ENCODE peak calls at places on chromosomes 4 and X, in four cellular contexts. F is GM12878, W is HepG2, K is K562. I is an unnamed sample.

GRCh38 chr4:187158003-187158402 is 434.3 kb upstream of the FAT1 start:
- DNase-seq in K (no peak), F (no peak), W (no peak), I (no peak)

GRCh38 chr4:37675587-37676290 is 10.4 kb downstream of the RELL1 start:
- DNase-seq in W (no peak), K (no peak), F (peak), I (no peak)

GRCh38 chr4:86975927-86976326 is 41.1 kb downstream of the AFF1 start:
- DNase-seq in K (no peak), W (no peak), F (no peak), I (no peak)

GRCh38 chr4:127632420-127633403 is at the start of gene INTU:
- DNase-seq in W (peak), K (peak), F (no peak), I (peak)

GRCh38 chrX:70769659-70770232 is 138.8 kb downstream of the TEX11 start:
- DNase-seq in W (no peak), K (no peak), F (no peak), I (peak)

GRCh38 chr4:99848576-99848975 is 31.9 kb downstream of the DAPP1 start:
- DNase-seq in F (peak), W (no peak), K (no peak), I (no peak)

GRCh38 chr4:37767546-37767945 is 58.9 kb upstream of the PGM2 start:
- DNase-seq in F (no peak), K (no peak), W (peak), I (no peak)

GRCh38 chrX:147917700-147918694 is 6.3 kb downstream of the FMR1 start:
- DNase-seq in K (no peak), W (no peak), F (peak), I (no peak)

GRCh38 chr4:168218663-168219062 is 99.9 kb downstream of the DDX60 start:
- DNase-seq in F (no peak), W (no peak), K (no peak), I (no peak)

GRCh38 chrX:80335062-80335830 is 85.0 kb upstream of the TENT5D start:
- DNase-seq in F (no peak), K (no peak), W (no peak), I (peak)

GRCh38 chrX:55450259-55450658 is 1.7 kb upstream of the MAGEH1 start:
- DNase-seq in F (no peak), K (peak), W (peak), I (no peak)

GRCh38 chr4:126470862-126471261 is 1156.1 kb downstream of the FAT4 start:
- DNase-seq in K (no peak), F (no peak), W (no peak), I (no peak)

GRCh38 chrX:69740317-69740716 is 124.4 kb downstream of the EDA start:
- DNase-seq in W (no peak), K (no peak), F (no peak), I (no peak)

GRCh38 chrX:17976955-17977354 is 115.9 kb upstream of the RAI2 start:
- DNase-seq in K (no peak), F (no peak), W (no peak), I (no peak)

GRCh38 chr4:1501754-1502500 is 95.7 kb upstream of the NKX1-1 start:
- DNase-seq in K (no peak), F (no peak), W (no peak), I (no peak)

GRCh38 chr4:2083826-2084160 is 24.7 kb downstream of the NAT8L start:
- DNase-seq in K (no peak), F (no peak), W (no peak), I (no peak)

GRCh38 chrX:81489987-81490386 is 288.1 kb downstream of the SH3BGRL start:
- DNase-seq in F (no peak), K (no peak), W (no peak), I (no peak)

GRCh38 chr4:25290490-25291067 is 22.0 kb upstream of the ZCCHC4 start:
- DNase-seq in F (no peak), K (no peak), W (peak), I (no peak)

DNA sequence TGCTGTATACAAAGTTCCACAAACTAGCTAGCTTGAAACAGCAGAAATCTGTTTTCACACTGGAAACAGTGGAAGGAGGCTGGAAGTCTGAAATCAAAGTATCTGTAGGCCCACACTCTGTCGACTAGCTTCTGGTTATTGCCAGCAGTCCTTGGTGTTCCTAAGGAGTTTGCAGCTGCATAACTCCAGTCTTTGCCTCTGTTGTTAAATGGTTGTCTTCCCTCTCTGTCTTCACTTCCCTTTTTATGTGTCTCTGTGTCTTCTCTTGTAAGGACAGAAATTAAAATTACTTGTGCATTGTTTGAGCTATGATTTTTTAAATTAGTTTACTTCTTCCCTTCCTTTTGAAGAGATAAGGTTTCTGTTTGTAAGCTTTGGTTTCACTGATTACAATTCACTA is 8.2 kb downstream of the MTHFD2L start:
- DNase-seq in K (no peak), F (no peak), W (no peak), I (no peak)
- TF ChIP-seq TARDBP in K (no peak), F (no peak), W (no peak), I (no peak)

DNA sequence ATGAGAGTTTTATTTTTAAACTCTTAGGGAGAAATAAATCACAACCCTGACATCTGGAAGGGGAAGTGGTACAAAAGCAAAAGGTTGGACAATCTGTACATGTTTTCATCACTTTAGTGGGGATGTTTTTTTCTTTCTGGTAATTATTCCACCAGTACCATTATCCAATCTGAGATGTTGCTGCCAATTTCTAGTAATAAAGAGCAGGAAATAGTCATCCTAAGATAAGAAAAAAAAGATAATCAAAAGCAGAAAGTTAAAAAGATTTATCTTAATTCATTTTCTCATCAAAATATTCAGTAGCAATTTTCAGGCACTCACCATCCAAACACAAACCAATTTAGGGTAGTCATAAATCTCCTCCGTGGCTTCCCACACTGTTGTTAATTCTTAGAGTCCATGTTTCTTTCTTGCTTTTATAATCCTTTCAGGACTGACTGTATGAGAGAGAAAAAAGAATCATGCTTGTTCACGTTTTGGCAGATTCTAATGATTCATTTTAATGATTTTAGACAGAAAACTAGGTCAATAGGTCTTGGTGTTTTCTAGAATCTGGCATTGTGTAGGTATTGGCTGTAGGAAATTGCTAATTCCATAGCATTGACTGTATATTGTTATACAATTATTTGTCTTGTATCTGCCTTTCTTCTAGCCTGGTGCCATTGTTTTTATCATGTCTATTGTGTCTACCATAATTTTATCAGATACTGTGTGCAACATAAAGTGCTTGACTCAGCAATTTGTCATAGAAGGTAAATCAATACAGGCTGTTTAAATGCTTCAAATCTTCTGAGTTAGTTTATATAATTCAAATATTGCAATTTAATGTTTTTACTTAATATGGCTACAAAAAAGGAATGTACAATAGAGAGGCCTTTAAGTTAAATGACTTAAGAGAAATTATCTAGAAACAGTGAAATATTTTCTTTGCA is 263.5 kb upstream of the UGT8 start:
- DNase-seq in F (no peak), K (no peak), W (no peak), I (no peak)
- TF ChIP-seq TARDBP in F (no peak), K (no peak), W (no peak), I (no peak)

DNA sequence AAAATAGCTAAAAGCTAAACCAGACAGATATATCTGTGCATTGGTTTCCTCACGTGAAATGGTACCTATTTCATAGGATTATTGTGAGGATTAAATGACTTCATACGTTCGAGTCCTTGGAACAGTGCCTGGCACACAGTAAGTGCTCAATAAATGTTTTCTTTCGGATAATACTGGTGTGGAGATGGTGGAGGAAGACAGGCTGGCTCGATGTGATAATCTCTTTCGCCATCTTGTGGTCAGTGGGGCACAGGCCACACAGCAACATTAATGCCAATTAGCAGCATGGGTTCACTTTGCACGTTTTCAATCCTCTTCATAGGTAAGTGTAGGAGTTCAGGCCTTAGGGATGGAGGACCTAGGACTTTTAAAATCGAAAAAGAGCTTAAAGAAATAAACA is 9.3 kb downstream of the PAGE4 start:
- DNase-seq in F (no peak), K (peak), W (peak), I (peak)
- TF ChIP-seq TARDBP in F (no peak), K (no peak), W (no peak), I (no peak)

GRCh38 chr4:97367878-97368277 is 775.4 kb downstream of the STPG2 start:
- DNase-seq in W (no peak), F (no peak), K (no peak), I (no peak)
- TF ChIP-seq TARDBP in W (no peak), F (no peak), K (no peak), I (no peak)

GRCh38 chr4:145935253-145936141 is 3.1 kb downstream of the ZNF827 start:
- DNase-seq in K (no peak), W (peak), F (peak), I (peak)
- TF ChIP-seq TARDBP in K (no peak), W (no peak), F (no peak), I (no peak)

GRCh38 chrX:129097668-129098067 is 425.6 kb downstream of the SMARCA1 start:
- DNase-seq in W (peak), F (no peak), K (no peak), I (no peak)
- TF ChIP-seq TARDBP in W (no peak), F (no peak), K (no peak), I (no peak)

DNA sequence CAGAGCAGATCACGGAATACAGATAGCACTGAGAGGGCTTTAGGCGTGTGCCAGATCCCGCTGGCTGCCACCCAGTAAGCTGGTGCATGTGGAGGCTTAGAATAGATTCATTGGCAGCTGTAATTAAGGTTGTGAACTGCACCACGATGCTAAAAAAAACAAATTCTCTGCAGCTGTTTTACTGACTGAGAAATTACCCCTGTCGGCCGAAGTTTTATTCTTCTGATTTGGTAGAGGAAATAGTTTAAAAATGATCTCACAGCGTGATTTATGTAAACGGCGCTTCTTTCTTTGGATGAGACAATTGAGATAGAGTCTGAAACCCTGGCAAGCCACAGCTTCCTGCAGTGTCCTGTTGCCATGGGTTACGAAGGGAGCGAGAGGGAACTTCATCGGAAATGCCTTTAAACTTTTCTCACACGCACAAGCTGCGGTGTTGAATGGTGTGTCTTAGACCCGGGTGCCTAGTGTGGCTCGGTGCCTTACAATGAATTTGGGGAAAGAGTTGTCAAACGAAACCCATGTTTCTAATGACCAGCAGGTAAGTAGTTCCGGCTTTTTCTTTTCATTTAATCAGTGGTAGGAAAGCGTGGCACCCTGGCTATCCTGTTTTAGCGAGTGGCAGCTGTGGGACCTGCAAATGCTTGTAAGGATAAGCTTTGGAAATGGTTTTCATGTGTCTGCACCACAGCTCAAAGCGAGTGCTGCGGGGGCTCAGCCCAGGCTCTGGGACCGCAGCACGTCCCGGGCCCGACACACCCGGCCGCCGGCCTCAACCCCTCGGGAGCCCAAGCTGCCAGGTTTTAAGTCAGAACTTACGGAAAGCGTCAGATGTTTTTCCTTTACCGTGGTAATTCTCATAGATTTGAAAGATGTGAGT is 71.7 kb upstream of the HGFAC start:
- DNase-seq in K (no peak), F (no peak), W (no peak), I (no peak)
- TF ChIP-seq TARDBP in K (no peak), F (no peak), W (no peak), I (no peak)

GRCh38 chrX:39437670-39438441 is 636.6 kb downstream of the MID1IP1 start:
- DNase-seq in K (no peak), W (no peak), F (no peak), I (no peak)
- TF ChIP-seq TARDBP in K (no peak), W (no peak), F (no peak), I (no peak)